ENCODE peak calls at places on chromosomes 13 and 19, in four cellular contexts. J is WTC11, R is A549, T is IMR-90. L is an unnamed sample.

GRCh38 chr13:98293103-98293502 is 116.0 kb upstream of the RNF113B start:
- DNase-seq in J (no peak), R (no peak), T (no peak), L (no peak)

GRCh38 chr13:37475151-37475550 is 123.4 kb downstream of the POSTN start:
- DNase-seq in J (no peak), R (no peak), T (peak), L (no peak)

GRCh38 chr19:2286402-2287140 is 4.6 kb upstream of the PEAK3 start:
- DNase-seq in J (no peak), R (no peak), T (no peak), L (no peak)

GRCh38 chr19:29532097-29532496 is 6.3 kb downstream of the VSTM2B start:
- DNase-seq in J (peak), R (no peak), T (no peak), L (no peak)

GRCh38 chr19:43510713-43511112 is 6.2 kb upstream of the PHLDB3 start:
- DNase-seq in J (no peak), R (no peak), T (no peak), L (no peak)

GRCh38 chr19:38733493-38734175 is 10.6 kb downstream of the CAPN12 start:
- DNase-seq in J (no peak), R (peak), T (no peak), L (no peak)

GRCh38 chr13:62846302-62846701 is 1430.7 kb upstream of the PCDH20 start:
- DNase-seq in J (no peak), R (no peak), T (peak), L (no peak)

GRCh38 chr19:821228-821975 is at the start of gene PLPPR3:
- DNase-seq in J (no peak), R (no peak), T (no peak), L (peak)

GRCh38 chr19:3404324-3405260 is 38.2 kb downstream of the NFIC start:
- DNase-seq in J (no peak), R (no peak), T (peak), L (peak)

GRCh38 chr19:14479985-14480694 is 5.0 kb upstream of the PTGER1 start:
- DNase-seq in J (peak), R (peak), T (peak), L (peak)

GRCh38 chr13:77860621-77861020 is 58.0 kb downstream of the EDNRB start:
- DNase-seq in J (no peak), R (no peak), T (peak), L (no peak)

GRCh38 chr19:58196911-58197616 is 14.2 kb downstream of the ZNF274 start:
- DNase-seq in J (no peak), R (no peak), T (peak), L (no peak)

GRCh38 chr19:38142176-38143035 is 81.6 kb downstream of the DPF1 start:
- DNase-seq in J (peak), R (peak), T (peak), L (peak)

GRCh38 chr19:18781047-18781600 is 10.0 kb downstream of the COMP start:
- DNase-seq in J (no peak), R (no peak), T (no peak), L (no peak)

GRCh38 chr13:113001251-113002140 is 32.5 kb downstream of the MCF2L start:
- DNase-seq in J (no peak), R (no peak), T (peak), L (peak)

GRCh38 chr19:44617481-44617880 is 4.1 kb downstream of the IGSF23 start:
- DNase-seq in J (no peak), R (no peak), T (no peak), L (no peak)
- TF ChIP-seq USF2 in J (no peak), R (no peak), T (no peak), L (no peak)

GRCh38 chr13:43180837-43181236 is 157.5 kb downstream of the DNAJC15 start:
- DNase-seq in J (no peak), R (no peak), T (no peak), L (no peak)

GRCh38 chr13:43180036-43180660 is 156.8 kb downstream of the DNAJC15 start:
- DNase-seq in J (no peak), R (no peak), T (no peak), L (no peak)

DNA sequence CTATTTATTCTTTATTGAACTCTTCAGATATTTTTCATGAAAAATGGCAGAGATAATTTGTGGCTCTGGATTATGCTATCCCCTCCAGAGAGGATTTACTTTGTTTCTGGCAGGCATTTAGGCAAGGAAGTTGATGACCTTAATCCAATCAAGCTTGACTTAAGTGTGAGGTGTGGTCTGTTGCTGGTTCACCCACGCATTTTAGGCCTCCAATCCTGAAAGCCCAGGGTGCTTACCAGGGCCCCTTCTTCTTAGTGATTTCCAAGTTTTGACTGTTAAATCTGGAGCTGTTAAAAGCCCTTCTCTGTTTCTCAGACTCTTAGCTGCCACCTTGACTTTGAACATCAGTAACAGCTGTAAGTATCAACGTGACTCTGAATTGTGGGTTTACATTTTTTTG is 161.8 kb downstream of the DNAJC15 start:
- DNase-seq in J (no peak), R (no peak), T (no peak), L (no peak)
- TF ChIP-seq USF2 in J (no peak), R (no peak), T (no peak), L (no peak)

DNA sequence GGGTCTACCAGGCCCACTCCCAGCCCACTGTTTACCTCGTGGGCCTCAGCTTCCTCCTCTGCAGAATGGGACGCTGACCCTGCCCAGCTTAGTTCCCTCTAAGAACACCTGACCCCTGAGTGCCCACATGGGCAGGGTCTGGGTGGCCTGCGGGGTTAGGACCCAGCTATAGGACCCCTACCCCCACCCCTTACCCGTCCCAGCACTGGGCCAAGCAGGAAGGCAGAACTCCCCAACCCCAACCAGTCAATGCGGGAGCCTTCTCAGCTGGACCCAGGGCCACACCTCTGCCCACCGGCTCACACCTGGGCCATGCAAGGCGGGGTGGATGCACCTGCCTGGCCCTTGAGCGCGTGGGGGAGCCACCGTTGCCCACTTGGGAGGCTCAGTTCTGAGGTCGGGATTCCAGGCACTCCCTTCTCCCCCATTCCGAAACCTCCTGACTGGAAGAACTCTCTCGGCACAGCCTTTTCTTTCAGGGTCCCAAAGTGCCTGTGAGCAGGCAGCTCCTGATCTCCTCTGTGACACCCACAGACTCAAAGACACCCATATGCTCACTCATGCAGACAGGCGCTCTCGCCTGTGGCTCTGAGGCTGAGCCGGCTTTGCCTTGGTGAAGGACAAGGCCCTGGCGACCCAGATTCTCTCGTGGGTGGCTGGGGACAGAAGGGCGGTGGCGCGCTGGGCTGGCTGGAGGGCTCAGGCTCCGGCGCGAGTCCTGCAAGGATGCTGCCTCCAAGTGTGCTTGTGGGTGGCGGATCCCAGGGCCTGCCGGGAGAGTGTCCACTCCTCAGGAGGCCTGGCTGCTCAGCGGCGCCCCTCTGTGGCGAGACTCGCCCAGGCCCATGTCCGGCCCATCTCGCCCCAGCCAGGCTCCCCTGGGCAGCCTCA is 27.9 kb upstream of the PARP4 start:
- DNase-seq in J (peak), R (peak), T (no peak), L (peak)
- TF ChIP-seq USF2 in J (no peak), R (no peak), T (no peak), L (no peak)

DNA sequence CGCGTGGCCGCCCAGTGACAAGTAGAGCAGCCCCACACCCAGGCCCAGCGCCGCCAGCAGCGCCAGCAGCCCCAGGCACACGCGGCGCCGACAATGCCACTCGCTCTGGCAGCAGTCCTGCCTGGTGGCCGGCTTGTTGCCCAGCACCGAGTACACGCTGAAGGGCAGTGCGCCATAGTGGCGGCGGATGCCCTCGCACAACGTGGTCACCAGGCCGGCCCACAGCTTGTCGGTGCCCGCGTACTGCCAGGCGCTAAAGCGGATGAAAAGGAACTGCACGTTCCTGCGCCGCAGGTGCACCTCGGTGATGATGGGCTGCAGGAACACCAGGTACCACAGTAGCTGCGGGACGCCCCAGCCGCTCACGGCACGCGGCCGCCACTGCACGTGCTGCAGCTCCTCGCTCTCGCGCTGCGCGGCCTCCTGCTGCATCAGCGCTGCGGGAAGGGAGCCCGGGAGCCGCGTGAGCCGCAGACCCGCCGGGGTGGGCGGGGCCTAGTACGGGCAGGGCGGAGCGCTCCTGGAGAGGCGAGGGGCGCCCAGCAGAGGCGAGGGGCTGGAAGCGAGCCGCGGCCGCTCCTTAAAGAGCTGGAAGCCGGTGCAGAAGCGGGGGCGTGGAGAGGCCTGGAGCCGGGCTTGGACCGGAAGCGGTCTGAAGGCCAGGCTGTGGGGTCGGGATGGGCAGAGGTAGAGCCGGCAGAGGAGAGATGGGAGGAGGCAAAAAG is 7.3 kb downstream of the NKPD1 start:
- DNase-seq in J (peak), R (no peak), T (peak), L (peak)
- TF ChIP-seq USF2 in J (peak), R (no peak), T (peak), L (no peak)

GRCh38 chr13:105994340-105994739 is 541.1 kb downstream of the EFNB2 start:
- DNase-seq in J (no peak), R (no peak), T (no peak), L (no peak)

GRCh38 chr13:105997436-105998232 is 537.8 kb downstream of the EFNB2 start:
- DNase-seq in J (no peak), R (no peak), T (no peak), L (no peak)

GRCh38 chr13:105998233-105998550 is 537.3 kb downstream of the EFNB2 start:
- DNase-seq in J (no peak), R (no peak), T (no peak), L (no peak)

GRCh38 chr13:105991622-105992254 is 543.7 kb downstream of the EFNB2 start:
- DNase-seq in J (no peak), R (no peak), T (peak), L (no peak)

GRCh38 chr13:105996391-105997028 is 539.0 kb downstream of the EFNB2 start:
- DNase-seq in J (no peak), R (no peak), T (no peak), L (no peak)
- TF ChIP-seq USF2 in J (no peak), R (no peak), T (no peak), L (no peak)

GRCh38 chr19:8835446-8835845 is 3.3 kb downstream of the MBD3L1 start:
- DNase-seq in J (no peak), R (no peak), T (no peak), L (no peak)

GRCh38 chr19:8835877-8836276 is 3.7 kb downstream of the MBD3L1 start:
- DNase-seq in J (no peak), R (no peak), T (no peak), L (no peak)

GRCh38 chr19:8831373-8831772 is 731 bp downstream of the ZNF558 start:
- DNase-seq in J (no peak), R (no peak), T (no peak), L (no peak)

GRCh38 chr19:8832132-8833021 is at the start of the genes MBD3L1 and ZNF558:
- DNase-seq in J (peak), R (peak), T (peak), L (peak)

GRCh38 chr19:8831832-8832131 is 322 bp downstream of the ZNF558 start:
- DNase-seq in J (no peak), R (peak), T (no peak), L (no peak)
- TF ChIP-seq USF2 in J (no peak), R (no peak), T (no peak), L (no peak)